ENCODE peak calls at places on chromosomes 4 and X, in eight cellular contexts. H, V, S, N, U, X, O and L are unnamed samples.

GRCh38 chr4:10099521-10100325 is 16.9 kb downstream of the WDR1 start:
- DNase-seq in U (no peak), O (no peak), H (no peak), N (no peak), V (no peak), X (no peak), S (no peak), L (no peak)

GRCh38 chrX:129522184-129523059 is 868 bp downstream of the SMARCA1 start:
- DNase-seq in X (peak), U (peak), V (peak), N (peak), H (peak), O (no peak), S (no peak), L (peak)

GRCh38 chr4:173493041-173493440 is 37.0 kb downstream of the HAND2 start:
- DNase-seq in U (no peak), N (no peak), O (no peak), V (no peak), H (no peak), X (no peak), S (no peak), L (no peak)

GRCh38 chrX:97132654-97133415 is 249.1 kb downstream of the RPA4 start:
- DNase-seq in X (no peak), U (no peak), S (no peak), O (no peak), V (no peak), N (no peak), H (no peak), L (no peak)

GRCh38 chrX:154775611-154776349 is 13.1 kb downstream of the DKC1 start:
- DNase-seq in O (no peak), V (peak), X (peak), N (no peak), H (no peak), S (no peak), U (peak), L (peak)

GRCh38 chr4:10821826-10822225 is 137.3 kb upstream of the CLNK start:
- DNase-seq in X (no peak), V (no peak), O (no peak), H (no peak), N (no peak), S (no peak), U (no peak), L (no peak)

GRCh38 chrX:47587906-47588735 is 5.9 kb downstream of the TIMP1 start:
- DNase-seq in N (no peak), V (no peak), S (no peak), X (no peak), U (no peak), O (no peak), H (no peak), L (no peak)

GRCh38 chrX:153766871-153767673 is 3.0 kb downstream of the PLXNB3 start:
- DNase-seq in V (peak), N (peak), X (peak), S (no peak), H (no peak), O (no peak), U (no peak), L (peak)

GRCh38 chr4:143185253-143186107 is 763 bp downstream of the USP38 start:
- DNase-seq in X (peak), N (peak), V (no peak), S (peak), O (peak), H (no peak), U (peak), L (peak)